ENCODE peak calls at places on chromosomes 6 and 20, in nine cellular contexts. P, E, Y, U, I, S, Z, D and N are unnamed samples.

GRCh38 chr6:15535495-15536200 is 127.2 kb downstream of the DTNBP1 start:
- DNase-seq in P (no peak), E (no peak), Y (no peak), U (no peak), I (no peak), S (no peak), Z (no peak), D (no peak), N (no peak)

GRCh38 chr6:123829302-123829953 is 25.8 kb downstream of the NKAIN2 start:
- DNase-seq in P (no peak), E (no peak), Y (no peak), U (peak; percentile 52), I (peak; percentile 63), S (peak; percentile 70), Z (peak; percentile 0), D (no peak), N (no peak)

GRCh38 chr6:140480852-140481251 is 1106.4 kb upstream of the CITED2 start:
- DNase-seq in P (peak; percentile 54), E (peak; percentile 13), Y (no peak), U (peak; percentile 61), I (peak; percentile 70), S (peak; percentile 17), Z (no peak), D (no peak), N (no peak)

GRCh38 chr6:5287205-5287965 is 26.1 kb downstream of the FARS2 start:
- DNase-seq in P (peak; percentile 39), E (no peak), Y (no peak), U (peak; percentile 69), I (peak; percentile 70), S (peak; percentile 82), Z (no peak), D (no peak), N (no peak)

GRCh38 chr20:57618091-57618765 is 2.0 kb downstream of the ZBP1 start:
- DNase-seq in P (no peak), E (no peak), Y (no peak), U (no peak), I (no peak), S (no peak), Z (peak; percentile 59), D (no peak), N (no peak)

GRCh38 chr6:41780623-41781301 is at the start of gene PRICKLE4:
- DNase-seq in P (no peak), E (peak; percentile 47), Y (no peak), U (peak; percentile 47), I (peak; percentile 69), S (no peak), Z (peak; percentile 29), D (peak; percentile 78), N (no peak)

GRCh38 chr6:89314692-89315091 is 407 bp downstream of the GABRR2 start:
- DNase-seq in P (no peak), E (no peak), Y (no peak), U (no peak), I (no peak), S (no peak), Z (no peak), D (no peak), N (no peak)

GRCh38 chr20:18790787-18791186 is 22.8 kb upstream of the SCP2D1 start:
- DNase-seq in P (no peak), E (no peak), Y (no peak), U (no peak), I (no peak), S (no peak), Z (no peak), D (no peak), N (no peak)

GRCh38 chr20:64222273-64222672 is 33.3 kb upstream of the PCMTD2 start:
- DNase-seq in P (no peak), E (peak; percentile 36), Y (no peak), U (peak; percentile 10), I (no peak), S (peak; percentile 12), Z (no peak), D (no peak), N (no peak)

GRCh38 chr6:170296746-170297576 is 6.1 kb upstream of the DLL1 start:
- DNase-seq in P (no peak), E (no peak), Y (no peak), U (no peak), I (no peak), S (no peak), Z (no peak), D (peak; percentile 55), N (no peak)

GRCh38 chr20:17557675-17558006 is 12.2 kb upstream of the DSTN start:
- DNase-seq in P (no peak), E (no peak), Y (no peak), U (peak; percentile 76), I (peak; percentile 72), S (peak; percentile 87), Z (peak; percentile 60), D (no peak), N (no peak)

GRCh38 chr20:47358672-47359532 is 2.4 kb upstream of the ZMYND8 start:
- DNase-seq in P (peak; percentile 96), E (peak; percentile 63), Y (no peak), U (peak; percentile 95), I (peak; percentile 97), S (peak; percentile 93), Z (peak; percentile 97), D (peak; percentile 85), N (no peak)

GRCh38 chr6:141483561-141484061 is 649.1 kb upstream of the GJE1 start:
- DNase-seq in P (peak; percentile 97), E (no peak), Y (no peak), U (peak; percentile 95), I (peak; percentile 94), S (peak; percentile 93), Z (peak; percentile 51), D (no peak), N (peak; percentile 45)

GRCh38 chr6:149751239-149751638 is 1.7 kb downstream of the PCMT1 start:
- DNase-seq in P (no peak), E (no peak), Y (no peak), U (no peak), I (no peak), S (no peak), Z (no peak), D (no peak), N (no peak)

DNA sequence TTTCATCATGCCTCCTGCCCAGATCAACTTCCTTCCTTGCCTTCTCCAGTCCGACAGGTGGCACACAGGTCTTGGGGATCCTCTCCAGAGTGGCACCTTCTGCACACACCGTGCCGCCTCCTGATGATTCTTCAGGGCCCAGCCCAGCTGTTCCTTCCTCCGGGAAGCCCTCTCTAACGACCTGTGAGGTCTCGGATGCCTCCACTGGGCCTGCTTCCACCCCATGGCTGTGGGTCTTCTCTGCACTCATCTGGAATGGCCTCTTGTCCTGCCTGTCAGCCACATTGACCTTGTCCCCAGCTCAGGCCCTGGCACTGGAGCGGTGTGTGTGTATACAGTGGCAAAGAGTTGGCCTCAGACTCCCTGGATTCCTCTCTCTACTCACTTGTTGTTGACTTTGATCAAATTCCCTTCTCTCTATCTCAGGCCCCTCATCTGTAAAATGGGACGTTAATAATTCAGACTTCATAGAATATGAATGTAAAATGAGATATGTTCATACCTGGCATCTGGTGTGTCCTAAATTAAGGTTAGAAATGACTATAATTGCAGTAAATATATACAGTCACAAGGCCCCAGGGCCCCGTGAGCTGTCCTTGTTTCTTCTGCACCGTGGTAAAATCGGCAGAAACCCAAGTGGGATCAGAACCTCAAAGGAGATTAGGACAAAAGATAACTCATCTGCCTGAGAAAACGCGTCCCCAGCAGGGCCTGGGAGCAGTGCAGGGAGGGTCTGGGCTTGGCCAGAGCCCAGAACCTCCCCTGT is 1.5 kb downstream of the FAM210B start:
- DNase-seq in P (no peak), E (no peak), Y (no peak), U (no peak), I (no peak), S (no peak), Z (no peak), D (no peak), N (no peak)
- TF ChIP-seq CTCF in P (no peak), E (no peak), Y (no peak), U (no peak), I (no peak), S (no peak), Z (no peak), D (no peak), N (no peak)

GRCh38 chr6:111563581-111563980 is 42.1 kb downstream of the TRAF3IP2 start:
- DNase-seq in P (no peak), E (no peak), Y (no peak), U (no peak), I (no peak), S (no peak), Z (no peak), D (no peak), N (no peak)

GRCh38 chr6:111564482-111564945 is 41.2 kb downstream of the TRAF3IP2 start:
- DNase-seq in P (no peak), E (peak; percentile 76), Y (no peak), U (peak; percentile 49), I (peak; percentile 29), S (peak; percentile 51), Z (no peak), D (peak; percentile 44), N (no peak)

GRCh38 chr6:111566222-111566717 is 39.4 kb downstream of the TRAF3IP2 start:
- DNase-seq in P (no peak), E (no peak), Y (no peak), U (no peak), I (no peak), S (no peak), Z (no peak), D (no peak), N (no peak)

GRCh38 chr6:111566873-111567517 is 38.7 kb downstream of the TRAF3IP2 start:
- DNase-seq in P (no peak), E (no peak), Y (no peak), U (peak; percentile 56), I (peak; percentile 42), S (no peak), Z (no peak), D (no peak), N (no peak)

GRCh38 chr6:111565316-111566221 is 40.1 kb downstream of the TRAF3IP2 start:
- DNase-seq in P (no peak), E (no peak), Y (no peak), U (no peak), I (no peak), S (no peak), Z (peak; percentile 19), D (peak; percentile 81), N (peak; percentile 62)
- TF ChIP-seq CTCF in P (peak; percentile 8), E (no peak), Y (peak; percentile 73), U (no peak), I (no peak), S (no peak), Z (no peak), D (peak; percentile 74), N (peak; percentile 35)

GRCh38 chr6:138239774-138240173 is 21.5 kb upstream of the PBOV1 start:
- DNase-seq in P (no peak), E (no peak), Y (no peak), U (no peak), I (no peak), S (no peak), Z (no peak), D (no peak), N (no peak)
- TF ChIP-seq CTCF in P (no peak), E (no peak), Y (no peak), U (no peak), I (no peak), S (no peak), Z (no peak), D (no peak), N (no peak)

DNA sequence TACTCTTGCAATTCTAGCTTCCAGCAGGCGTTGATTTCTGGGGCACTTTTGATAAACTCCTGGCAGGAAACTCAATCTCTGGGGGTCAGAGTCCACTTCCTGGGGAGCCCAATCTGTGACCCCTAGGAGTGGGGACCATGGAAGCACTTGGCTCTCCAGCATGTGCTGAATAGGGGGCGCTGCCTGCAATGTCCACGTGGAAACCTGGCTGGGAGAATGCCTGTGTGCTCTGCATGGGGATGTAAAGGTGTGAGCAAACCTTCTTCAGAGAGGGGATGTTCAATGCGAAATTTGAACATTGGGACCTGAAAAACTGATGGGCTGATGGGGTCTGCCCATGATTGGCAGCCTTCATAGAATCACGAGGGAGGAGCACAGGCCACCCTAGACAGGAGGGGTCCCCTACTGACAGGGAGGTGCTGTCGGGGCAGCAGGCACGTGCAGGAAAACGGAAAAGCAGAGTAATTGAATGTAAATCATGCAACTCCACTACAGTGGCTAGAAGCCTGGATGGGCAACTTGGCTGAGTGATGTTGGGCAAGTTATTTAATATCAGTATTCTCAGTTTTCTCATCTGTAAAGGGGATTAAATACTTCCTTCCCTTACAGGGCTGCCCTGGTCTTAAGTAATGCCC is 47.8 kb downstream of the CEP43 start:
- DNase-seq in P (no peak), E (no peak), Y (no peak), U (no peak), I (no peak), S (no peak), Z (no peak), D (no peak), N (no peak)
- TF ChIP-seq CTCF in P (no peak), E (no peak), Y (peak; percentile 37), U (no peak), I (no peak), S (no peak), Z (no peak), D (peak; percentile 39), N (no peak)